ENCODE peak calls at places on chromosome 10, in six cellular contexts. U is neuronal stem cell; X is CD8-positive, alpha-beta T cell; L is osteoblast; K is small intestine; Q is tibial artery. Y is an unnamed sample.

GRCh38 chr10:93595378-93596288 is 5.4 kb downstream of the RBP4 start:
- DNase-seq in U (no peak), X (no peak), L (no peak), K (no peak), Q (no peak), Y (no peak)

GRCh38 chr10:74927701-74928100 is 101.3 kb downstream of the KAT6B start:
- DNase-seq in U (no peak), X (no peak), L (no peak), K (no peak), Q (no peak), Y (no peak)

GRCh38 chr10:36038316-36038715 is 396.2 kb upstream of the FZD8 start:
- DNase-seq in U (no peak), X (no peak), L (no peak), K (no peak), Q (no peak), Y (no peak)

GRCh38 chr10:70803768-70804423 is 11.9 kb upstream of the SGPL1 start:
- DNase-seq in U (no peak), X (no peak), L (no peak), K (no peak), Q (no peak), Y (no peak)

GRCh38 chr10:12782537-12782936 is 219.0 kb downstream of the CCDC3 start:
- DNase-seq in U (peak; percentile 27), X (no peak), L (peak; percentile 57), K (peak; percentile 32), Q (no peak), Y (no peak)

GRCh38 chr10:47287365-47287802 is 12.6 kb upstream of the GDF10 start:
- DNase-seq in U (no peak), X (no peak), L (no peak), K (no peak), Q (peak; percentile 61), Y (no peak)

GRCh38 chr10:129642427-129642826 is 175.4 kb downstream of the MGMT start:
- DNase-seq in U (no peak), X (no peak), L (no peak), K (no peak), Q (no peak), Y (no peak)

GRCh38 chr10:1199897-1200721 is 143.9 kb downstream of the WDR37 start:
- DNase-seq in U (no peak), X (no peak), L (peak; percentile 78), K (no peak), Q (no peak), Y (no peak)

GRCh38 chr10:74206727-74207126 is 55.7 kb downstream of the ADK start:
- DNase-seq in U (no peak), X (no peak), L (no peak), K (peak; percentile 25), Q (no peak), Y (no peak)

GRCh38 chr10:2897619-2898508 is 169.5 kb upstream of the PFKP start:
- DNase-seq in U (no peak), X (no peak), L (no peak), K (no peak), Q (no peak), Y (no peak)

GRCh38 chr10:127216786-127217185 is 20.4 kb upstream of the INSYN2A start:
- DNase-seq in U (no peak), X (no peak), L (no peak), K (no peak), Q (no peak), Y (no peak)

GRCh38 chr10:29532256-29532878 is 102.4 kb downstream of the SVIL start:
- DNase-seq in U (no peak), X (no peak), L (no peak), K (no peak), Q (no peak), Y (no peak)
- H3K4me1 ChIP-seq in U (peaks cover 9% of the 10 kb centered on the region), X (no peaks in the 10 kb centered on the region), L (peaks cover 32% of the 10 kb centered on the region), K (no peaks in the 10 kb centered on the region), Q (peaks cover 11% of the 10 kb centered on the region), Y (no peaks in the 10 kb centered on the region)

GRCh38 chr10:121990015-121990677 is 1.2 kb downstream of the TACC2 start:
- DNase-seq in U (no peak), X (no peak), L (no peak), K (peak; percentile 67), Q (no peak), Y (no peak)
- H3K27ac ChIP-seq in U (no peak overlapping the region), X (no peak overlapping the region), L (no peak overlapping the region), K (no peak overlapping the region), Q (peak overlapping the region; percentile 59), Y (no peak overlapping the region)

GRCh38 chr10:110842305-110842952 is 29.3 kb upstream of the PDCD4 start:
- DNase-seq in U (no peak), X (no peak), L (no peak), K (no peak), Q (no peak), Y (no peak)
- H3K4me1 ChIP-seq in U (peaks cover 25% of the 10 kb centered on the region), X (peaks cover 26% of the 10 kb centered on the region), L (no peaks in the 10 kb centered on the region), K (peaks cover 27% of the 10 kb centered on the region), Q (no peaks in the 10 kb centered on the region), Y (peaks cover 40% of the 10 kb centered on the region)

GRCh38 chr10:69176823-69177222 is 3.2 kb upstream of the SUPV3L1 start:
- DNase-seq in U (no peak), X (no peak), L (no peak), K (no peak), Q (no peak), Y (no peak)

GRCh38 chr10:69181433-69181832 is 1.4 kb downstream of the SUPV3L1 start:
- DNase-seq in U (no peak), X (no peak), L (no peak), K (no peak), Q (no peak), Y (no peak)

GRCh38 chr10:69180525-69181204 is 631 bp downstream of the SUPV3L1 start:
- DNase-seq in U (peak; percentile 9), X (peak; percentile 1), L (no peak), K (no peak), Q (no peak), Y (peak; percentile 46)

GRCh38 chr10:69179743-69180524 is at the start of gene SUPV3L1:
- DNase-seq in U (peak; percentile 89), X (peak; percentile 71), L (peak; percentile 95), K (peak; percentile 96), Q (peak; percentile 95), Y (peak; percentile 89)

GRCh38 chr10:69179089-69179742 is 818 bp upstream of the SUPV3L1 start:
- DNase-seq in U (no peak), X (peak; percentile 21), L (no peak), K (no peak), Q (no peak), Y (peak; percentile 42)
- H3K27ac ChIP-seq in U (no peak overlapping the region), X (peak overlapping the region; percentile 98), L (peak overlapping the region; percentile 100), K (peak overlapping the region; percentile 92), Q (peak overlapping the region; percentile 86), Y (peak overlapping the region; percentile 97)

GRCh38 chr10:26807532-26807931 is 53.2 kb downstream of the ABI1 start:
- DNase-seq in U (no peak), X (no peak), L (no peak), K (no peak), Q (no peak), Y (no peak)

GRCh38 chr10:26805567-26806245 is 55.1 kb downstream of the ABI1 start:
- DNase-seq in U (no peak), X (no peak), L (no peak), K (no peak), Q (no peak), Y (no peak)

GRCh38 chr10:26806557-26806956 is 54.2 kb downstream of the ABI1 start:
- DNase-seq in U (no peak), X (no peak), L (no peak), K (no peak), Q (no peak), Y (no peak)

GRCh38 chr10:26809973-26810372 is 50.8 kb downstream of the ABI1 start:
- DNase-seq in U (no peak), X (no peak), L (no peak), K (no peak), Q (no peak), Y (no peak)

GRCh38 chr10:26810435-26811026 is 50.2 kb downstream of the ABI1 start:
- DNase-seq in U (no peak), X (no peak), L (no peak), K (no peak), Q (no peak), Y (no peak)
- H3K4me1 ChIP-seq in U (no peaks in the 10 kb centered on the region), X (peaks cover 17% of the 10 kb centered on the region), L (peaks cover 6% of the 10 kb centered on the region), K (peaks cover 3% of the 10 kb centered on the region), Q (no peaks in the 10 kb centered on the region), Y (peaks cover 20% of the 10 kb centered on the region)

GRCh38 chr10:80411681-80412230 is 3.4 kb downstream of the PRXL2A start:
- DNase-seq in U (no peak), X (no peak), L (no peak), K (no peak), Q (no peak), Y (no peak)

GRCh38 chr10:80411267-80411668 is 2.9 kb downstream of the PRXL2A start:
- DNase-seq in U (no peak), X (no peak), L (no peak), K (peak; percentile 29), Q (no peak), Y (no peak)

GRCh38 chr10:80413152-80413996 is 5.0 kb downstream of the PRXL2A start:
- DNase-seq in U (no peak), X (no peak), L (no peak), K (no peak), Q (no peak), Y (no peak)

GRCh38 chr10:80414126-80414898 is 6.0 kb downstream of the PRXL2A start:
- DNase-seq in U (no peak), X (no peak), L (no peak), K (peak; percentile 90), Q (no peak), Y (no peak)

GRCh38 chr10:80412521-80412920 is 4.2 kb downstream of the PRXL2A start:
- DNase-seq in U (no peak), X (no peak), L (no peak), K (no peak), Q (no peak), Y (no peak)
- H3K27ac ChIP-seq in U (no peak overlapping the region), X (no peak overlapping the region), L (no peak overlapping the region), K (peak overlapping the region; percentile 35), Q (no peak overlapping the region), Y (no peak overlapping the region)

GRCh38 chr10:132001238-132001977 is 19.7 kb upstream of the BNIP3 start:
- DNase-seq in U (no peak), X (no peak), L (no peak), K (no peak), Q (peak; percentile 45), Y (no peak)

GRCh38 chr10:131997366-131998049 is 15.8 kb upstream of the BNIP3 start:
- DNase-seq in U (no peak), X (no peak), L (peak; percentile 86), K (peak; percentile 14), Q (peak; percentile 87), Y (no peak)

GRCh38 chr10:131996508-131997365 is 15.0 kb upstream of the BNIP3 start:
- DNase-seq in U (no peak), X (no peak), L (peak; percentile 66), K (no peak), Q (peak; percentile 64), Y (no peak)

GRCh38 chr10:131998050-131998844 is 16.5 kb upstream of the BNIP3 start:
- DNase-seq in U (no peak), X (no peak), L (no peak), K (no peak), Q (peak; percentile 53), Y (no peak)

GRCh38 chr10:131998845-131999681 is 17.3 kb upstream of the BNIP3 start:
- DNase-seq in U (no peak), X (no peak), L (no peak), K (no peak), Q (peak; percentile 50), Y (no peak)
- H3K4me1 ChIP-seq in U (peaks cover 10% of the 10 kb centered on the region), X (no peaks in the 10 kb centered on the region), L (no peaks in the 10 kb centered on the region), K (no peaks in the 10 kb centered on the region), Q (peaks cover 6% of the 10 kb centered on the region), Y (no peaks in the 10 kb centered on the region)

GRCh38 chr10:48363617-48364355 is 57.3 kb downstream of the MAPK8 start:
- DNase-seq in U (peak; percentile 14), X (no peak), L (peak; percentile 76), K (peak; percentile 68), Q (no peak), Y (no peak)
- H3K27ac ChIP-seq in U (no peak overlapping the region), X (no peak overlapping the region), L (peak overlapping the region; percentile 38), K (no peak overlapping the region), Q (no peak overlapping the region), Y (no peak overlapping the region)